ENCODE peak calls at places on chromosomes 7 and 10, in five cellular contexts. W is cardiac fibroblast, Q is COLO829, U is NCI-H460, A is PC-9. G is an unnamed sample.

GRCh38 chr7:47352394-47352968 is 229.4 kb downstream of the TNS3 start:
- DNase-seq in U (no peak), W (no peak), A (no peak), Q (no peak), G (no peak)

GRCh38 chr10:78588194-78588811 is 480.5 kb upstream of the ZMIZ1 start:
- DNase-seq in U (no peak), W (no peak), Q (no peak), A (no peak), G (no peak)

GRCh38 chr7:1436608-1437007 is 22.7 kb downstream of the MICALL2 start:
- DNase-seq in U (no peak), W (no peak), Q (no peak), A (no peak), G (no peak)

GRCh38 chr7:133576769-133577168 is 323.9 kb downstream of the EXOC4 start:
- DNase-seq in A (no peak), Q (no peak), W (no peak), U (no peak), G (no peak)

GRCh38 chr10:129365767-129366400 is 101.2 kb upstream of the MGMT start:
- DNase-seq in Q (peak), U (no peak), A (no peak), W (no peak), G (no peak)

GRCh38 chr10:68402271-68402670 is 4.8 kb downstream of the RUFY2 start:
- DNase-seq in A (no peak), Q (no peak), U (no peak), W (peak), G (no peak)

GRCh38 chr7:151428393-151429231 is 11.3 kb downstream of the CRYGN start:
- DNase-seq in U (no peak), A (peak), W (no peak), Q (no peak), G (no peak)

GRCh38 chr7:68925241-68925640 is 673.0 kb upstream of the AUTS2 start:
- DNase-seq in A (no peak), U (no peak), W (no peak), Q (no peak), G (no peak)

GRCh38 chr10:74754397-74754796 is 72.0 kb upstream of the KAT6B start:
- DNase-seq in W (no peak), Q (no peak), U (no peak), A (no peak), G (no peak)

GRCh38 chr7:96589038-96589437 is 120.6 kb downstream of the SEM1 start:
- DNase-seq in A (no peak), U (no peak), Q (no peak), W (no peak), G (no peak)